ENCODE peak calls at places on chromosomes 16 and 17, in five cellular contexts. One of them, this sample, is unnamed.

GRCh38 chr17:67511012-67511411 is 133.9 kb downstream of the PITPNC1 start:
- DNase-seq in dermis microvascular lymphatic vessel endothelial cell: no peak
- DNase-seq in anterior cingulate cortex: no peak
- DNase-seq in amniotic epithelial cell: no peak
- DNase-seq in activated naive CD8-positive, alpha-beta T cell treated with anti-CD3 and anti-CD28 coated beads, Interleukin-2, amount 50 U/mL, for 24 hours: no peak
- DNase-seq in this sample: no peak

GRCh38 chr17:58487589-58488427 is at the start of gene HSF5:
- DNase-seq in amniotic epithelial cell: no peak
- DNase-seq in anterior cingulate cortex: no peak
- DNase-seq in dermis microvascular lymphatic vessel endothelial cell: no peak
- DNase-seq in activated naive CD8-positive, alpha-beta T cell treated with anti-CD3 and anti-CD28 coated beads, Interleukin-2, amount 50 U/mL, for 24 hours: peak; percentile 78
- DNase-seq in this sample: no peak

GRCh38 chr17:51677875-51678274 is 417.5 kb downstream of the UTP18 start:
- DNase-seq in dermis microvascular lymphatic vessel endothelial cell: no peak
- DNase-seq in activated naive CD8-positive, alpha-beta T cell treated with anti-CD3 and anti-CD28 coated beads, Interleukin-2, amount 50 U/mL, for 24 hours: no peak
- DNase-seq in anterior cingulate cortex: no peak
- DNase-seq in amniotic epithelial cell: no peak
- DNase-seq in this sample: no peak

GRCh38 chr16:78705694-78706093 is 606.2 kb downstream of the WWOX start:
- DNase-seq in amniotic epithelial cell: peak; percentile 72
- DNase-seq in dermis microvascular lymphatic vessel endothelial cell: peak; percentile 4
- DNase-seq in activated naive CD8-positive, alpha-beta T cell treated with anti-CD3 and anti-CD28 coated beads, Interleukin-2, amount 50 U/mL, for 24 hours: no peak
- DNase-seq in anterior cingulate cortex: no peak
- DNase-seq in this sample: peak; percentile 94

GRCh38 chr16:14057878-14058382 is 13.2 kb upstream of the MRTFB start:
- DNase-seq in activated naive CD8-positive, alpha-beta T cell treated with anti-CD3 and anti-CD28 coated beads, Interleukin-2, amount 50 U/mL, for 24 hours: no peak
- DNase-seq in anterior cingulate cortex: no peak
- DNase-seq in dermis microvascular lymphatic vessel endothelial cell: no peak
- DNase-seq in amniotic epithelial cell: no peak
- DNase-seq in this sample: no peak

GRCh38 chr17:69655902-69656301 is 241.4 kb downstream of the MAP2K6 start:
- DNase-seq in amniotic epithelial cell: no peak
- DNase-seq in dermis microvascular lymphatic vessel endothelial cell: no peak
- DNase-seq in anterior cingulate cortex: no peak
- DNase-seq in activated naive CD8-positive, alpha-beta T cell treated with anti-CD3 and anti-CD28 coated beads, Interleukin-2, amount 50 U/mL, for 24 hours: no peak
- DNase-seq in this sample: no peak

GRCh38 chr16:3202903-3203539 is 15.0 kb downstream of the OR1F1 start:
- DNase-seq in activated naive CD8-positive, alpha-beta T cell treated with anti-CD3 and anti-CD28 coated beads, Interleukin-2, amount 50 U/mL, for 24 hours: no peak
- DNase-seq in amniotic epithelial cell: no peak
- DNase-seq in dermis microvascular lymphatic vessel endothelial cell: no peak
- DNase-seq in anterior cingulate cortex: no peak
- DNase-seq in this sample: no peak

GRCh38 chr17:50452627-50453300 is 15.9 kb downstream of the CHAD start:
- DNase-seq in amniotic epithelial cell: peak; percentile 31
- DNase-seq in dermis microvascular lymphatic vessel endothelial cell: no peak
- DNase-seq in anterior cingulate cortex: no peak
- DNase-seq in activated naive CD8-positive, alpha-beta T cell treated with anti-CD3 and anti-CD28 coated beads, Interleukin-2, amount 50 U/mL, for 24 hours: no peak
- DNase-seq in this sample: peak; percentile 30

GRCh38 chr17:10226930-10227695 is 28.7 kb upstream of the GAS7 start:
- DNase-seq in dermis microvascular lymphatic vessel endothelial cell: peak; percentile 21
- DNase-seq in activated naive CD8-positive, alpha-beta T cell treated with anti-CD3 and anti-CD28 coated beads, Interleukin-2, amount 50 U/mL, for 24 hours: peak; percentile 71
- DNase-seq in amniotic epithelial cell: peak; percentile 33
- DNase-seq in anterior cingulate cortex: peak; percentile 6
- DNase-seq in this sample: no peak

GRCh38 chr16:20040011-20040410 is 33.7 kb downstream of the GPR139 start:
- DNase-seq in amniotic epithelial cell: no peak
- DNase-seq in activated naive CD8-positive, alpha-beta T cell treated with anti-CD3 and anti-CD28 coated beads, Interleukin-2, amount 50 U/mL, for 24 hours: no peak
- DNase-seq in dermis microvascular lymphatic vessel endothelial cell: no peak
- DNase-seq in anterior cingulate cortex: no peak
- DNase-seq in this sample: no peak

GRCh38 chr17:39687546-39688474 is at the start of gene PGAP3:
- DNase-seq in amniotic epithelial cell: peak; percentile 87
- DNase-seq in dermis microvascular lymphatic vessel endothelial cell: peak; percentile 68
- DNase-seq in anterior cingulate cortex: peak; percentile 76
- DNase-seq in activated naive CD8-positive, alpha-beta T cell treated with anti-CD3 and anti-CD28 coated beads, Interleukin-2, amount 50 U/mL, for 24 hours: peak; percentile 91
- DNase-seq in this sample: peak; percentile 53

GRCh38 chr16:27254262-27254811 is 14.2 kb downstream of the NSMCE1 start:
- DNase-seq in amniotic epithelial cell: no peak
- DNase-seq in anterior cingulate cortex: no peak
- DNase-seq in dermis microvascular lymphatic vessel endothelial cell: no peak
- DNase-seq in activated naive CD8-positive, alpha-beta T cell treated with anti-CD3 and anti-CD28 coated beads, Interleukin-2, amount 50 U/mL, for 24 hours: no peak
- DNase-seq in this sample: no peak

GRCh38 chr16:66950971-66951790 is 9.9 kb upstream of the CES3 start:
- DNase-seq in anterior cingulate cortex: no peak
- DNase-seq in amniotic epithelial cell: no peak
- DNase-seq in activated naive CD8-positive, alpha-beta T cell treated with anti-CD3 and anti-CD28 coated beads, Interleukin-2, amount 50 U/mL, for 24 hours: no peak
- DNase-seq in dermis microvascular lymphatic vessel endothelial cell: no peak
- DNase-seq in this sample: no peak

GRCh38 chr17:34367486-34368270 is 4.6 kb upstream of the CCL1 start:
- DNase-seq in dermis microvascular lymphatic vessel endothelial cell: no peak
- DNase-seq in anterior cingulate cortex: no peak
- DNase-seq in amniotic epithelial cell: no peak
- DNase-seq in activated naive CD8-positive, alpha-beta T cell treated with anti-CD3 and anti-CD28 coated beads, Interleukin-2, amount 50 U/mL, for 24 hours: no peak
- DNase-seq in this sample: no peak

GRCh38 chr16:31568577-31569359 is 41.1 kb downstream of the AHSP start:
- DNase-seq in dermis microvascular lymphatic vessel endothelial cell: peak; percentile 0
- DNase-seq in anterior cingulate cortex: no peak
- DNase-seq in amniotic epithelial cell: peak; percentile 0
- DNase-seq in activated naive CD8-positive, alpha-beta T cell treated with anti-CD3 and anti-CD28 coated beads, Interleukin-2, amount 50 U/mL, for 24 hours: peak; percentile 13
- DNase-seq in this sample: no peak

GRCh38 chr16:75263963-75264445 is 12.6 kb upstream of the BCAR1 start:
- DNase-seq in activated naive CD8-positive, alpha-beta T cell treated with anti-CD3 and anti-CD28 coated beads, Interleukin-2, amount 50 U/mL, for 24 hours: no peak
- DNase-seq in amniotic epithelial cell: no peak
- DNase-seq in anterior cingulate cortex: no peak
- DNase-seq in dermis microvascular lymphatic vessel endothelial cell: no peak
- DNase-seq in this sample: no peak

GRCh38 chr16:67177743-67178699 is 5.7 kb downstream of the MATCAP1 start:
- DNase-seq in anterior cingulate cortex: no peak
- DNase-seq in dermis microvascular lymphatic vessel endothelial cell: no peak
- DNase-seq in amniotic epithelial cell: peak; percentile 58
- DNase-seq in activated naive CD8-positive, alpha-beta T cell treated with anti-CD3 and anti-CD28 coated beads, Interleukin-2, amount 50 U/mL, for 24 hours: peak; percentile 53
- DNase-seq in this sample: no peak

GRCh38 chr17:66893863-66894262 is 58.9 kb downstream of the CACNG5 start:
- DNase-seq in activated naive CD8-positive, alpha-beta T cell treated with anti-CD3 and anti-CD28 coated beads, Interleukin-2, amount 50 U/mL, for 24 hours: no peak
- DNase-seq in amniotic epithelial cell: no peak
- DNase-seq in dermis microvascular lymphatic vessel endothelial cell: no peak
- DNase-seq in anterior cingulate cortex: no peak
- DNase-seq in this sample: no peak

GRCh38 chr17:59355695-59356323 is 24.4 kb downstream of the YPEL2 start:
- DNase-seq in activated naive CD8-positive, alpha-beta T cell treated with anti-CD3 and anti-CD28 coated beads, Interleukin-2, amount 50 U/mL, for 24 hours: no peak
- DNase-seq in amniotic epithelial cell: no peak
- DNase-seq in dermis microvascular lymphatic vessel endothelial cell: no peak
- DNase-seq in anterior cingulate cortex: peak; percentile 8
- DNase-seq in this sample: no peak

GRCh38 chr17:7351665-7352558 is at the start of gene KCTD11:
- DNase-seq in dermis microvascular lymphatic vessel endothelial cell: no peak
- DNase-seq in activated naive CD8-positive, alpha-beta T cell treated with anti-CD3 and anti-CD28 coated beads, Interleukin-2, amount 50 U/mL, for 24 hours: peak; percentile 87
- DNase-seq in anterior cingulate cortex: peak; percentile 81
- DNase-seq in amniotic epithelial cell: peak; percentile 79
- DNase-seq in this sample: peak; percentile 86

GRCh38 chr16:57846078-57846697 is 43.9 kb upstream of the KIFC3 start:
- DNase-seq in amniotic epithelial cell: no peak
- DNase-seq in activated naive CD8-positive, alpha-beta T cell treated with anti-CD3 and anti-CD28 coated beads, Interleukin-2, amount 50 U/mL, for 24 hours: no peak
- DNase-seq in anterior cingulate cortex: no peak
- DNase-seq in dermis microvascular lymphatic vessel endothelial cell: no peak
- DNase-seq in this sample: no peak

GRCh38 chr17:8053600-8053999 is 14.7 kb downstream of the ALOX15B start:
- DNase-seq in anterior cingulate cortex: no peak
- DNase-seq in activated naive CD8-positive, alpha-beta T cell treated with anti-CD3 and anti-CD28 coated beads, Interleukin-2, amount 50 U/mL, for 24 hours: no peak
- DNase-seq in amniotic epithelial cell: no peak
- DNase-seq in dermis microvascular lymphatic vessel endothelial cell: no peak
- DNase-seq in this sample: peak; percentile 21

GRCh38 chr17:82831041-82831817 is 8.6 kb downstream of the ZNF750 start:
- DNase-seq in anterior cingulate cortex: no peak
- DNase-seq in activated naive CD8-positive, alpha-beta T cell treated with anti-CD3 and anti-CD28 coated beads, Interleukin-2, amount 50 U/mL, for 24 hours: no peak
- DNase-seq in amniotic epithelial cell: no peak
- DNase-seq in dermis microvascular lymphatic vessel endothelial cell: no peak
- DNase-seq in this sample: no peak

GRCh38 chr17:76535788-76536510 is 1.6 kb downstream of the CYGB start:
- DNase-seq in dermis microvascular lymphatic vessel endothelial cell: no peak
- DNase-seq in amniotic epithelial cell: no peak
- DNase-seq in activated naive CD8-positive, alpha-beta T cell treated with anti-CD3 and anti-CD28 coated beads, Interleukin-2, amount 50 U/mL, for 24 hours: no peak
- DNase-seq in anterior cingulate cortex: no peak
- DNase-seq in this sample: no peak

GRCh38 chr16:2698996-2699750 is 16.9 kb downstream of the KCTD5 start:
- DNase-seq in amniotic epithelial cell: no peak
- DNase-seq in anterior cingulate cortex: no peak
- DNase-seq in dermis microvascular lymphatic vessel endothelial cell: no peak
- DNase-seq in activated naive CD8-positive, alpha-beta T cell treated with anti-CD3 and anti-CD28 coated beads, Interleukin-2, amount 50 U/mL, for 24 hours: no peak
- DNase-seq in this sample: no peak